ENCODE peak calls at places on chromosomes 5 and 9, in seven cellular contexts. L is mesendoderm, F is H1, Q is IMR-90, B is mesenchymal stem cell, A is neuronal stem cell, W is trophoblast cell. T is an unnamed sample.

GRCh38 chr5:14284366-14285148 is 141.4 kb downstream of the TRIO start:
- DNase-seq in L (peak), F (no peak), Q (no peak), B (no peak), A (peak), W (peak), T (no peak)

GRCh38 chr9:93094294-93095204 is 1.5 kb upstream of the CARD19 start:
- DNase-seq in L (peak), F (no peak), Q (no peak), B (peak), A (no peak), W (peak), T (no peak)

GRCh38 chr9:118109542-118109941 is 405.3 kb downstream of the TLR4 start:
- DNase-seq in L (no peak), F (no peak), Q (no peak), B (no peak), A (no peak), W (no peak), T (no peak)

GRCh38 chr5:94432499-94432898 is 185.9 kb downstream of the KIAA0825 start:
- DNase-seq in L (no peak), F (no peak), Q (peak), B (peak), A (no peak), W (peak), T (no peak)

GRCh38 chr5:15752886-15753285 is 252.9 kb downstream of the FBXL7 start:
- DNase-seq in L (no peak), F (no peak), Q (peak), B (peak), A (no peak), W (no peak), T (no peak)

GRCh38 chr5:150538007-150538917 is 30.3 kb downstream of the NDST1 start:
- DNase-seq in L (no peak), F (no peak), Q (peak), B (no peak), A (no peak), W (no peak), T (no peak)

GRCh38 chr5:178739452-178740180 is 9.2 kb upstream of the ZNF354A start:
- DNase-seq in L (no peak), F (no peak), Q (no peak), B (no peak), A (no peak), W (peak), T (no peak)

GRCh38 chr5:132927355-132927754 is 36.1 kb downstream of the AFF4 start:
- DNase-seq in L (no peak), F (no peak), Q (no peak), B (no peak), A (no peak), W (no peak), T (no peak)

GRCh38 chr5:132456553-132457361 is 33.8 kb downstream of the IRF1 start:
- DNase-seq in L (no peak), F (no peak), Q (no peak), B (peak), A (no peak), W (peak), T (no peak)

GRCh38 chr9:70490478-70490877 is 76.0 kb upstream of the KLF9 start:
- DNase-seq in L (no peak), F (no peak), Q (no peak), B (no peak), A (no peak), W (no peak), T (no peak)

GRCh38 chr5:32233696-32234447 is 59.8 kb upstream of the GOLPH3 start:
- DNase-seq in L (no peak), F (no peak), Q (peak), B (peak), A (no peak), W (peak), T (no peak)

GRCh38 chr5:10352404-10353240 is 873 bp upstream of the MARCHF6 start:
- DNase-seq in L (peak), F (no peak), Q (peak), B (peak), A (no peak), W (peak), T (no peak)

GRCh38 chr5:78698218-78698751 is 49.7 kb upstream of the LHFPL2 start:
- DNase-seq in L (no peak), F (no peak), Q (peak), B (peak), A (no peak), W (peak), T (no peak)

GRCh38 chr5:160685219-160685618 is 166.8 kb downstream of the ATP10B start:
- DNase-seq in L (no peak), F (no peak), Q (no peak), B (no peak), A (no peak), W (no peak), T (no peak)

GRCh38 chr9:109421034-109421700 is 76.9 kb downstream of the PTPN3 start:
- DNase-seq in L (no peak), F (no peak), Q (no peak), B (no peak), A (no peak), W (no peak), T (no peak)

GRCh38 chr5:134994560-134995156 is 27.0 kb downstream of the CATSPER3 start:
- DNase-seq in L (no peak), F (no peak), Q (no peak), B (no peak), A (no peak), W (no peak), T (no peak)

GRCh38 chr5:134503088-134503936 is 22.2 kb upstream of the JADE2 start:
- DNase-seq in L (peak), F (peak), Q (peak), B (peak), A (no peak), W (peak), T (peak)

GRCh38 chr9:99259231-99259918 is 37.3 kb downstream of the SEC61B start:
- DNase-seq in L (peak), F (peak), Q (no peak), B (no peak), A (no peak), W (no peak), T (peak)

GRCh38 chr5:96259211-96259772 is 173.8 kb downstream of the PCSK1 start:
- DNase-seq in L (peak), F (no peak), Q (peak), B (peak), A (no peak), W (no peak), T (no peak)

DNA sequence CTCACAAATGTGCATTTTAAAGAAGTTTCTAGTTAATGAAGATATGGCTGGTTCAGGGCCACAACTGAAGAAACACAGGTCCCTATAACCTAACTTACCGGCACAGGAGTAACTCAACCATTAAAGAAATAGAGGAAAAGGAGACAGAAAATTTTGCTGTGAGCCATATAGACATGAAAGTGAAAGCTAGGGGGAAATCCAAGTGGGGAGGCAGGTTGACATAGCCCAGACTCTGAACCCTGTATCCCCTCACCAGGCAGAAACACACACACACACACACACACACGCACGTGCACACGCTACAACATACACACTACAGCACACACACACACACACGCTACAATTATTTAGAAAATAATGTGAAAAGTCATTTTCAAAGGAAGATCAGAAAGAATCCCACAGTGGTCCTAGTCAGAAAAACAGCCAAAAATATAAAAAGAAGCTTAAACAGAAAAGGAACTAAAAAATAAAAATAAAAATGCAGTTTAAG is 856.4 kb upstream of the CDH6 start:
- DNase-seq in L (no peak), F (no peak), Q (no peak), B (no peak), A (no peak), W (no peak), T (no peak)
- H3K23ac ChIP-seq in L (no peak), F (no peak), Q (no peak), B (no peak), A (no peak), W (no peak), T (no peak)

DNA sequence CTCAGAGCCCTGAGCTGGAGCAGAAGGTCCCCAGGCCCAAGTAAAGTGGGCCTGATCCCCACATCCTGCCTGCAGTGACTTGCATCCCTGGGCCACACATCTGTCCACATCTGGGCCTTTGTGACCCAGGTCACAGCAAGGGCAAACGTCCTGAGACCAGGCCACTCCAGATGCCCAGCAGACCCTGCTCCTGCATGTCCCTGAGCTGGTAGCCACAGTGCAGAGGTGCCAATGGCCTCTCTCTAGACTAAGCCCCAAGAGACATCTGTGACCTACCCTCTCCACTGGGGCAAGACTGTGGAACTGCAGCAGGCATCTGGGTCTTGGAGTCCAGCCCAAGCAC is 2.5 kb downstream of the FLT4 start:
- DNase-seq in L (no peak), F (no peak), Q (no peak), B (no peak), A (no peak), W (no peak), T (peak)
- H3K23ac ChIP-seq in L (no peak), F (no peak), Q (no peak), B (no peak), A (no peak), W (no peak), T (no peak)

GRCh38 chr5:116084231-116084630 is 594 bp upstream of the COMMD10 start:
- DNase-seq in L (peak), F (no peak), Q (peak), B (peak), A (no peak), W (no peak), T (no peak)
- H3K23ac ChIP-seq in L (no peak), F (no peak), Q (peak), B (no peak), A (no peak), W (no peak), T (no peak)

DNA sequence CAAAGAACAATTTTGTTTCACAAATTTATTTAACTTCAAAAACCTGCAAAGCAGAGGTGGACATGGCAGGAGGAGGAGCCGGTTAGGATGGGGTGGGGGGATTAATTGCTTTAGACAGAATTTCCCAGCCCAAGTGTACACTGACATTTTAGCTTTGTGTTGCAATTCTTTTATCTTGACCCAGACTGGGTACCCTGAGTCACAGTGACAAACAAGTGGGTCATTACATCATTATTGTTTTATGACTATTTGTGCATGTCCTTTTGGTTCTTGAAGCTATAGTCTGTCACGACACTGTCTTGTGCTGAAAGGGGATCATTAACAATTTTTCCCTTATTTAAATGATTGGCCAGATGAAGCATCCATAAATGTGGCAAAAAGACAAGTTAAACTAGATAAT is 84.5 kb upstream of the VCAN start:
- DNase-seq in L (no peak), F (no peak), Q (peak), B (peak), A (no peak), W (no peak), T (no peak)
- H3K23ac ChIP-seq in L (no peak), F (no peak), Q (no peak), B (no peak), A (no peak), W (no peak), T (no peak)

GRCh38 chr5:984774-985173 is 23.8 kb upstream of the NKD2 start:
- DNase-seq in L (no peak), F (no peak), Q (no peak), B (no peak), A (no peak), W (no peak), T (no peak)

GRCh38 chr5:981466-981865 is 27.1 kb upstream of the NKD2 start:
- DNase-seq in L (no peak), F (peak), Q (no peak), B (no peak), A (no peak), W (no peak), T (peak)

GRCh38 chr5:983568-983967 is 25.0 kb upstream of the NKD2 start:
- DNase-seq in L (no peak), F (no peak), Q (no peak), B (no peak), A (no peak), W (no peak), T (no peak)

GRCh38 chr5:982377-983237 is 26.0 kb upstream of the NKD2 start:
- DNase-seq in L (peak), F (peak), Q (no peak), B (no peak), A (no peak), W (no peak), T (peak)

DNA sequence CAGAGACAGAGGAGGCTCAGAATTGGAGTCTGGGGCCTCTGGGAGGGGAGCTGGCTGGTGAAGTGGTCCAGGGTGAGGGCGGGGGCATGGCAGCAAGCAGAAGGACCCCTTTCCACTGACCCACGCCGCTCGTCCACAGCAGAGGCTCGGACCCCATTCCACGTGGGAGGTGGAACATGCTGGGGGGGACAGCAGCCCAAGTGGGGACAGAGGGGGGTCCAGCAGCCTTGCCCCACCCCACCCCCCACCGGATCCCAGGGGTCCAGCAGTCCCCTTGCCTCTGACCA is 25.4 kb upstream of the NKD2 start:
- DNase-seq in L (no peak), F (no peak), Q (no peak), B (no peak), A (no peak), W (no peak), T (no peak)
- H3K23ac ChIP-seq in L (no peak), F (no peak), Q (no peak), B (no peak), A (peak), W (no peak), T (no peak)

GRCh38 chr5:91025956-91026355 is 357.2 kb downstream of the ARRDC3 start:
- DNase-seq in L (no peak), F (no peak), Q (no peak), B (no peak), A (no peak), W (no peak), T (no peak)

GRCh38 chr5:91022518-91022917 is 360.6 kb downstream of the ARRDC3 start:
- DNase-seq in L (no peak), F (no peak), Q (no peak), B (no peak), A (no peak), W (no peak), T (no peak)

GRCh38 chr5:91025449-91025848 is 357.7 kb downstream of the ARRDC3 start:
- DNase-seq in L (no peak), F (no peak), Q (no peak), B (no peak), A (no peak), W (no peak), T (no peak)

GRCh38 chr5:91024160-91024559 is 359.0 kb downstream of the ARRDC3 start:
- DNase-seq in L (peak), F (no peak), Q (no peak), B (no peak), A (no peak), W (no peak), T (no peak)

GRCh38 chr5:91024727-91025126 is 358.4 kb downstream of the ARRDC3 start:
- DNase-seq in L (no peak), F (no peak), Q (no peak), B (no peak), A (no peak), W (no peak), T (no peak)
- H3K23ac ChIP-seq in L (no peak), F (no peak), Q (no peak), B (no peak), A (no peak), W (no peak), T (no peak)

GRCh38 chr9:94648191-94648590 is 8.9 kb upstream of the FBP1 start:
- DNase-seq in L (no peak), F (no peak), Q (no peak), B (no peak), A (no peak), W (peak), T (no peak)
- H3K23ac ChIP-seq in L (no peak), F (no peak), Q (no peak), B (no peak), A (no peak), W (no peak), T (no peak)

GRCh38 chr9:68731857-68732256 is 26.8 kb downstream of the PIP5K1B start:
- DNase-seq in L (no peak), F (no peak), Q (no peak), B (no peak), A (no peak), W (no peak), T (no peak)
- H3K23ac ChIP-seq in L (no peak), F (no peak), Q (no peak), B (no peak), A (no peak), W (no peak), T (no peak)

T was measured in H9.